ENCODE peak calls at places on chromosomes 11 and 22, in eight cellular contexts. One of them, this sample, is unnamed.
A peak's percentile ranks its signal among the peaks of the same experiment; 100 is the strongest.

GRCh38 chr22:24972369-24972768 is 19.9 kb downstream of the KIAA1671 start:
- DNase-seq in hypothalamus: no peak
- DNase-seq in CD8-positive, alpha-beta memory T cell: no peak
- DNase-seq in iris pigment epithelial cell: no peak
- DNase-seq in astrocyte of the hippocampus: no peak
- DNase-seq in non-pigmented ciliary epithelial cell: no peak
- DNase-seq in NCI-H2029 treated with DMSO at 0.1 percent for 48 hours: no peak
- DNase-seq in heart left ventricle: no peak
- DNase-seq in this sample: no peak

GRCh38 chr11:70483077-70483861 is 84.9 kb downstream of the CTTN start:
- DNase-seq in iris pigment epithelial cell: peak; percentile 46
- DNase-seq in hypothalamus: no peak
- DNase-seq in heart left ventricle: peak; percentile 33
- DNase-seq in CD8-positive, alpha-beta memory T cell: no peak
- DNase-seq in astrocyte of the hippocampus: peak; percentile 63
- DNase-seq in non-pigmented ciliary epithelial cell: no peak
- DNase-seq in NCI-H2029 treated with DMSO at 0.1 percent for 48 hours: no peak
- DNase-seq in this sample: no peak

GRCh38 chr11:34758262-34758661 is 137.4 kb downstream of the EHF start:
- DNase-seq in CD8-positive, alpha-beta memory T cell: no peak
- DNase-seq in astrocyte of the hippocampus: no peak
- DNase-seq in NCI-H2029 treated with DMSO at 0.1 percent for 48 hours: peak; percentile 28
- DNase-seq in hypothalamus: no peak
- DNase-seq in heart left ventricle: no peak
- DNase-seq in non-pigmented ciliary epithelial cell: no peak
- DNase-seq in iris pigment epithelial cell: peak; percentile 32
- DNase-seq in this sample: no peak

GRCh38 chr11:45062974-45063635 is 83.3 kb upstream of the PRDM11 start:
- DNase-seq in NCI-H2029 treated with DMSO at 0.1 percent for 48 hours: no peak
- DNase-seq in heart left ventricle: no peak
- DNase-seq in CD8-positive, alpha-beta memory T cell: no peak
- DNase-seq in iris pigment epithelial cell: peak; percentile 8
- DNase-seq in hypothalamus: no peak
- DNase-seq in non-pigmented ciliary epithelial cell: no peak
- DNase-seq in astrocyte of the hippocampus: no peak
- DNase-seq in this sample: no peak

GRCh38 chr22:43850529-43850928 is 11.8 kb downstream of the SULT4A1 start:
- DNase-seq in heart left ventricle: no peak
- DNase-seq in NCI-H2029 treated with DMSO at 0.1 percent for 48 hours: no peak
- DNase-seq in non-pigmented ciliary epithelial cell: no peak
- DNase-seq in hypothalamus: no peak
- DNase-seq in iris pigment epithelial cell: no peak
- DNase-seq in CD8-positive, alpha-beta memory T cell: no peak
- DNase-seq in astrocyte of the hippocampus: no peak
- DNase-seq in this sample: no peak

GRCh38 chr11:57230316-57230715 is 6.7 kb downstream of the APLNR start:
- DNase-seq in heart left ventricle: no peak
- DNase-seq in iris pigment epithelial cell: no peak
- DNase-seq in CD8-positive, alpha-beta memory T cell: no peak
- DNase-seq in hypothalamus: no peak
- DNase-seq in NCI-H2029 treated with DMSO at 0.1 percent for 48 hours: no peak
- DNase-seq in astrocyte of the hippocampus: no peak
- DNase-seq in non-pigmented ciliary epithelial cell: no peak
- DNase-seq in this sample: no peak

GRCh38 chr11:118610773-118611432 is 3.5 kb downstream of the PHLDB1 start:
- DNase-seq in heart left ventricle: peak; percentile 87
- DNase-seq in NCI-H2029 treated with DMSO at 0.1 percent for 48 hours: no peak
- DNase-seq in non-pigmented ciliary epithelial cell: no peak
- DNase-seq in CD8-positive, alpha-beta memory T cell: peak; percentile 81
- DNase-seq in hypothalamus: peak; percentile 46
- DNase-seq in iris pigment epithelial cell: peak; percentile 68
- DNase-seq in astrocyte of the hippocampus: peak; percentile 87
- DNase-seq in this sample: peak; percentile 44

GRCh38 chr22:24994070-24994763 is 41.7 kb downstream of the KIAA1671 start:
- DNase-seq in CD8-positive, alpha-beta memory T cell: no peak
- DNase-seq in iris pigment epithelial cell: peak; percentile 38
- DNase-seq in heart left ventricle: no peak
- DNase-seq in NCI-H2029 treated with DMSO at 0.1 percent for 48 hours: peak; percentile 82
- DNase-seq in non-pigmented ciliary epithelial cell: no peak
- DNase-seq in astrocyte of the hippocampus: no peak
- DNase-seq in hypothalamus: no peak
- DNase-seq in this sample: no peak

GRCh38 chr11:119130662-119131061 is 9.3 kb downstream of the HINFP start:
- DNase-seq in heart left ventricle: no peak
- DNase-seq in non-pigmented ciliary epithelial cell: no peak
- DNase-seq in astrocyte of the hippocampus: no peak
- DNase-seq in iris pigment epithelial cell: peak; percentile 41
- DNase-seq in hypothalamus: no peak
- DNase-seq in NCI-H2029 treated with DMSO at 0.1 percent for 48 hours: no peak
- DNase-seq in CD8-positive, alpha-beta memory T cell: no peak
- DNase-seq in this sample: no peak

GRCh38 chr22:18110194-18110943 is at the start of gene TUBA8:
- DNase-seq in hypothalamus: no peak
- DNase-seq in NCI-H2029 treated with DMSO at 0.1 percent for 48 hours: no peak
- DNase-seq in astrocyte of the hippocampus: peak; percentile 66
- DNase-seq in heart left ventricle: peak; percentile 46
- DNase-seq in CD8-positive, alpha-beta memory T cell: no peak
- DNase-seq in non-pigmented ciliary epithelial cell: no peak
- DNase-seq in iris pigment epithelial cell: peak; percentile 31
- DNase-seq in this sample: no peak

GRCh38 chr11:2298795-2299747 is 2.6 kb downstream of the C11orf21 start:
- DNase-seq in CD8-positive, alpha-beta memory T cell: peak; percentile 23
- DNase-seq in NCI-H2029 treated with DMSO at 0.1 percent for 48 hours: no peak
- DNase-seq in astrocyte of the hippocampus: peak; percentile 35
- DNase-seq in hypothalamus: no peak
- DNase-seq in iris pigment epithelial cell: no peak
- DNase-seq in non-pigmented ciliary epithelial cell: no peak
- DNase-seq in heart left ventricle: no peak
- DNase-seq in this sample: no peak

This sample was measured in nucleus accumbens.